ENCODE peak calls at places on chromosomes 4 and X, in seven cellular contexts. U is NCI-H345, S is Right ventricle myocardium superior, C is KBM-7, B is ureter, L is ovary, D is GM19239. V is an unnamed sample.
A peak's percentile ranks its signal among the peaks of the same experiment; 100 is the strongest.

GRCh38 chr4:172709376-172709775 is 459.2 kb upstream of the GALNT7 start:
- DNase-seq in B (no peak), D (no peak), U (peak; percentile 86), L (no peak), S (no peak), C (no peak), V (no peak)

GRCh38 chr4:99655315-99656081 is 2.1 kb downstream of the C4orf54 start:
- DNase-seq in U (peak; percentile 81), C (no peak), S (peak; percentile 61), L (peak; percentile 80), B (peak; percentile 67), D (no peak), V (no peak)

GRCh38 chr4:48968814-48969213 is 17.3 kb upstream of the CWH43 start:
- DNase-seq in B (no peak), L (no peak), S (no peak), C (no peak), U (no peak), D (no peak), V (no peak)

GRCh38 chr4:8741513-8742226 is 130.0 kb downstream of the HMX1 start:
- DNase-seq in U (no peak), B (peak; percentile 37), D (no peak), S (no peak), L (no peak), C (no peak), V (no peak)

GRCh38 chr4:3462321-3462789 is 751 bp upstream of the DOK7 start:
- DNase-seq in L (no peak), B (no peak), D (no peak), U (no peak), S (no peak), C (no peak), V (no peak)

GRCh38 chr4:83121246-83121645 is 6.7 kb upstream of the PLAC8 start:
- DNase-seq in S (no peak), D (no peak), L (no peak), C (no peak), B (no peak), U (no peak), V (no peak)

GRCh38 chrX:54495814-54496516 is at the start of gene FGD1:
- DNase-seq in U (peak; percentile 75), S (peak; percentile 84), D (peak; percentile 38), B (peak; percentile 60), C (peak; percentile 69), L (peak; percentile 88), V (peak; percentile 64)

GRCh38 chrX:1912193-1912592 is 297.3 kb downstream of the ASMT start:
- DNase-seq in D (no peak), L (no peak), C (no peak), B (no peak), U (peak; percentile 53), S (no peak), V (no peak)

GRCh38 chrX:52563105-52563504 is 46.2 kb upstream of the XAGE1B start:
- DNase-seq in L (no peak), U (no peak), D (no peak), S (no peak), C (no peak), B (no peak), V (no peak)

GRCh38 chr4:23779839-23780238 is 110.0 kb downstream of the PPARGC1A start:
- DNase-seq in D (no peak), U (no peak), B (no peak), S (no peak), L (no peak), C (no peak), V (no peak)

GRCh38 chrX:106874075-106874474 is 29.1 kb downstream of the RIPPLY1 start:
- DNase-seq in B (no peak), L (no peak), S (no peak), U (peak; percentile 9), D (no peak), C (peak; percentile 24), V (peak; percentile 35)

GRCh38 chr4:184684491-184685189 is 35.1 kb downstream of the PRIMPOL start:
- DNase-seq in B (no peak), L (no peak), S (peak; percentile 46), C (peak; percentile 97), D (no peak), U (no peak), V (no peak)

GRCh38 chr4:8730681-8731080 is 138.1 kb downstream of the CPZ start:
- DNase-seq in L (no peak), U (no peak), S (no peak), D (no peak), B (no peak), C (no peak), V (no peak)

GRCh38 chrX:111515298-111515697 is 3.9 kb downstream of the SERTM2 start:
- DNase-seq in L (no peak), U (peak; percentile 2), S (no peak), D (no peak), B (no peak), C (no peak), V (no peak)

GRCh38 chr4:183797041-183797444 is 108.1 kb upstream of the STOX2 start:
- DNase-seq in D (no peak), S (peak; percentile 67), L (no peak), C (no peak), B (no peak), U (peak; percentile 53), V (peak; percentile 50)

GRCh38 chr4:121822796-121823504 is 733 bp downstream of the CCNA2 start:
- DNase-seq in B (no peak), D (no peak), C (peak; percentile 67), U (peak; percentile 15), S (no peak), L (peak; percentile 45), V (peak; percentile 25)

GRCh38 chr4:2797188-2797544 is 4.3 kb downstream of the SH3BP2 start:
- DNase-seq in B (no peak), U (no peak), C (no peak), D (no peak), S (peak; percentile 33), L (peak; percentile 43), V (no peak)

GRCh38 chrX:1398431-1399340 is 6.8 kb upstream of the SLC25A6 start:
- DNase-seq in D (no peak), S (peak; percentile 20), U (no peak), B (no peak), C (no peak), L (peak; percentile 35), V (no peak)

GRCh38 chr4:184028571-184028996 is 123.5 kb downstream of the STOX2 start:
- DNase-seq in L (no peak), U (no peak), C (peak; percentile 43), S (no peak), D (no peak), B (no peak), V (no peak)

GRCh38 chr4:23930750-23931488 is 41.1 kb upstream of the PPARGC1A start:
- DNase-seq in U (no peak), L (no peak), B (peak; percentile 78), S (peak; percentile 91), C (no peak), D (no peak), V (no peak)

GRCh38 chrX:21985332-21985777 is 44.8 kb downstream of the SMS start:
- DNase-seq in U (peak; percentile 66), B (peak; percentile 67), S (peak; percentile 47), C (peak; percentile 97), L (peak; percentile 55), D (no peak), V (peak; percentile 76)

GRCh38 chr4:83118869-83119268 is 4.3 kb upstream of the PLAC8 start:
- DNase-seq in B (no peak), L (no peak), U (no peak), C (no peak), D (no peak), S (no peak), V (no peak)

GRCh38 chrX:20515841-20516461 is 249.2 kb upstream of the RPS6KA3 start:
- DNase-seq in L (no peak), U (no peak), B (no peak), D (no peak), C (peak; percentile 77), S (no peak), V (peak; percentile 85)

V was measured in A549.